ENCODE peak calls at places on chromosomes 2 and 18, in nine cellular contexts. One of them, this sample, is unnamed.

GRCh38 chr2:224260605-224261004 is 141.3 kb downstream of the FAM124B start:
- DNase-seq in activated CD4-positive, alpha-beta T cell treated with anti-CD3 and anti-CD28 coated beads, Interleukin-2, amount 50 U/mL, for 1 hour: no peak
- DNase-seq in GM03348: peak; percentile 25
- DNase-seq in kidney tubule cell: no peak
- DNase-seq in stimulated activated CD8-positive, alpha-beta memory T cell treated with anti-CD3 and anti-CD28 coated beads, Interleukin-4, amount 100 ng/mL, for 24 hours: no peak
- DNase-seq in mucosa of gallbladder: no peak
- DNase-seq in pancreas: no peak
- DNase-seq in brain microvascular endothelial cell: no peak
- DNase-seq in NCI-H774: no peak
- DNase-seq in this sample: no peak

GRCh38 chr18:30925795-30926194 is 116.7 kb downstream of the DSC3 start:
- DNase-seq in activated CD4-positive, alpha-beta T cell treated with anti-CD3 and anti-CD28 coated beads, Interleukin-2, amount 50 U/mL, for 1 hour: no peak
- DNase-seq in GM03348: no peak
- DNase-seq in kidney tubule cell: no peak
- DNase-seq in stimulated activated CD8-positive, alpha-beta memory T cell treated with anti-CD3 and anti-CD28 coated beads, Interleukin-4, amount 100 ng/mL, for 24 hours: no peak
- DNase-seq in mucosa of gallbladder: no peak
- DNase-seq in pancreas: no peak
- DNase-seq in brain microvascular endothelial cell: no peak
- DNase-seq in NCI-H774: no peak
- DNase-seq in this sample: no peak

GRCh38 chr18:63342206-63342605 is 22.6 kb upstream of the BCL2 start:
- DNase-seq in activated CD4-positive, alpha-beta T cell treated with anti-CD3 and anti-CD28 coated beads, Interleukin-2, amount 50 U/mL, for 1 hour: peak; percentile 26
- DNase-seq in GM03348: peak; percentile 41
- DNase-seq in kidney tubule cell: no peak
- DNase-seq in stimulated activated CD8-positive, alpha-beta memory T cell treated with anti-CD3 and anti-CD28 coated beads, Interleukin-4, amount 100 ng/mL, for 24 hours: no peak
- DNase-seq in mucosa of gallbladder: no peak
- DNase-seq in pancreas: no peak
- DNase-seq in brain microvascular endothelial cell: no peak
- DNase-seq in NCI-H774: no peak
- DNase-seq in this sample: no peak

GRCh38 chr18:32511147-32511546 is 40.5 kb upstream of the GAREM1 start:
- DNase-seq in activated CD4-positive, alpha-beta T cell treated with anti-CD3 and anti-CD28 coated beads, Interleukin-2, amount 50 U/mL, for 1 hour: no peak
- DNase-seq in GM03348: no peak
- DNase-seq in kidney tubule cell: no peak
- DNase-seq in stimulated activated CD8-positive, alpha-beta memory T cell treated with anti-CD3 and anti-CD28 coated beads, Interleukin-4, amount 100 ng/mL, for 24 hours: no peak
- DNase-seq in mucosa of gallbladder: no peak
- DNase-seq in pancreas: no peak
- DNase-seq in brain microvascular endothelial cell: no peak
- DNase-seq in NCI-H774: no peak
- DNase-seq in this sample: no peak

GRCh38 chr2:120682654-120683053 is 53.0 kb upstream of the GLI2 start:
- DNase-seq in activated CD4-positive, alpha-beta T cell treated with anti-CD3 and anti-CD28 coated beads, Interleukin-2, amount 50 U/mL, for 1 hour: no peak
- DNase-seq in GM03348: no peak
- DNase-seq in kidney tubule cell: peak; percentile 7
- DNase-seq in stimulated activated CD8-positive, alpha-beta memory T cell treated with anti-CD3 and anti-CD28 coated beads, Interleukin-4, amount 100 ng/mL, for 24 hours: no peak
- DNase-seq in mucosa of gallbladder: no peak
- DNase-seq in pancreas: no peak
- DNase-seq in brain microvascular endothelial cell: no peak
- DNase-seq in NCI-H774: no peak
- DNase-seq in this sample: no peak

GRCh38 chr2:150486539-150487484 is 655 bp downstream of the RND3 start:
- DNase-seq in activated CD4-positive, alpha-beta T cell treated with anti-CD3 and anti-CD28 coated beads, Interleukin-2, amount 50 U/mL, for 1 hour: no peak
- DNase-seq in GM03348: peak; percentile 23
- DNase-seq in kidney tubule cell: peak; percentile 49
- DNase-seq in stimulated activated CD8-positive, alpha-beta memory T cell treated with anti-CD3 and anti-CD28 coated beads, Interleukin-4, amount 100 ng/mL, for 24 hours: no peak
- DNase-seq in mucosa of gallbladder: peak; percentile 45
- DNase-seq in pancreas: peak; percentile 35
- DNase-seq in brain microvascular endothelial cell: no peak
- DNase-seq in NCI-H774: peak; percentile 40
- DNase-seq in this sample: no peak

GRCh38 chr2:74077636-74078035 is 70.1 kb downstream of the BOLA3 start:
- DNase-seq in activated CD4-positive, alpha-beta T cell treated with anti-CD3 and anti-CD28 coated beads, Interleukin-2, amount 50 U/mL, for 1 hour: no peak
- DNase-seq in GM03348: no peak
- DNase-seq in kidney tubule cell: peak; percentile 6
- DNase-seq in stimulated activated CD8-positive, alpha-beta memory T cell treated with anti-CD3 and anti-CD28 coated beads, Interleukin-4, amount 100 ng/mL, for 24 hours: no peak
- DNase-seq in mucosa of gallbladder: no peak
- DNase-seq in pancreas: no peak
- DNase-seq in brain microvascular endothelial cell: no peak
- DNase-seq in NCI-H774: no peak
- DNase-seq in this sample: no peak

GRCh38 chr18:62850619-62851306 is 135.4 kb downstream of the PHLPP1 start:
- DNase-seq in activated CD4-positive, alpha-beta T cell treated with anti-CD3 and anti-CD28 coated beads, Interleukin-2, amount 50 U/mL, for 1 hour: no peak
- DNase-seq in GM03348: no peak
- DNase-seq in kidney tubule cell: peak; percentile 18
- DNase-seq in stimulated activated CD8-positive, alpha-beta memory T cell treated with anti-CD3 and anti-CD28 coated beads, Interleukin-4, amount 100 ng/mL, for 24 hours: no peak
- DNase-seq in mucosa of gallbladder: no peak
- DNase-seq in pancreas: no peak
- DNase-seq in brain microvascular endothelial cell: no peak
- DNase-seq in NCI-H774: peak; percentile 30
- DNase-seq in this sample: no peak

GRCh38 chr2:113120861-113121260 is 6.5 kb upstream of the IL1RN start:
- DNase-seq in activated CD4-positive, alpha-beta T cell treated with anti-CD3 and anti-CD28 coated beads, Interleukin-2, amount 50 U/mL, for 1 hour: no peak
- DNase-seq in GM03348: no peak
- DNase-seq in kidney tubule cell: no peak
- DNase-seq in stimulated activated CD8-positive, alpha-beta memory T cell treated with anti-CD3 and anti-CD28 coated beads, Interleukin-4, amount 100 ng/mL, for 24 hours: no peak
- DNase-seq in mucosa of gallbladder: no peak
- DNase-seq in pancreas: no peak
- DNase-seq in brain microvascular endothelial cell: no peak
- DNase-seq in NCI-H774: no peak
- DNase-seq in this sample: no peak

GRCh38 chr2:239902749-239903201 is 122.4 kb downstream of the NDUFA10 start:
- DNase-seq in activated CD4-positive, alpha-beta T cell treated with anti-CD3 and anti-CD28 coated beads, Interleukin-2, amount 50 U/mL, for 1 hour: no peak
- DNase-seq in GM03348: no peak
- DNase-seq in kidney tubule cell: no peak
- DNase-seq in stimulated activated CD8-positive, alpha-beta memory T cell treated with anti-CD3 and anti-CD28 coated beads, Interleukin-4, amount 100 ng/mL, for 24 hours: no peak
- DNase-seq in mucosa of gallbladder: no peak
- DNase-seq in pancreas: no peak
- DNase-seq in brain microvascular endothelial cell: no peak
- DNase-seq in NCI-H774: no peak
- DNase-seq in this sample: peak; percentile 84

GRCh38 chr2:108377815-108378630 is at the start of gene SULT1C4:
- DNase-seq in activated CD4-positive, alpha-beta T cell treated with anti-CD3 and anti-CD28 coated beads, Interleukin-2, amount 50 U/mL, for 1 hour: no peak
- DNase-seq in GM03348: no peak
- DNase-seq in kidney tubule cell: peak; percentile 51
- DNase-seq in stimulated activated CD8-positive, alpha-beta memory T cell treated with anti-CD3 and anti-CD28 coated beads, Interleukin-4, amount 100 ng/mL, for 24 hours: no peak
- DNase-seq in mucosa of gallbladder: peak; percentile 80
- DNase-seq in pancreas: peak; percentile 53
- DNase-seq in brain microvascular endothelial cell: peak; percentile 19
- DNase-seq in NCI-H774: no peak
- DNase-seq in this sample: no peak